ENCODE peak calls at places on chromosome 21, in four cellular contexts. D, W, V and Q are unnamed samples.

GRCh38 chr21:26865857-26866256 is 20.6 kb upstream of the ADAMTS1 start:
- DNase-seq in D (no peak), V (no peak), W (no peak), Q (no peak)

GRCh38 chr21:43191521-43191920 is 22.7 kb downstream of the CRYAA start:
- DNase-seq in W (no peak), V (no peak), D (no peak), Q (no peak)

GRCh38 chr21:34363733-34364132 is at the start of gene KCNE2:
- DNase-seq in V (no peak), D (no peak), W (no peak), Q (no peak)

GRCh38 chr21:40120944-40121575 is 253.8 kb downstream of the PCP4 start:
- DNase-seq in W (no peak), D (peak), V (peak), Q (peak)

GRCh38 chr21:21003701-21004100 is 5.5 kb downstream of the NCAM2 start:
- DNase-seq in W (no peak), D (peak), V (peak), Q (peak)

GRCh38 chr21:18725653-18726052 is 322.1 kb upstream of the TMPRSS15 start:
- DNase-seq in V (no peak), W (no peak), D (no peak), Q (no peak)

GRCh38 chr21:29022141-29022540 is 2.3 kb upstream of the USP16 start:
- DNase-seq in W (no peak), V (peak), D (no peak), Q (no peak)

GRCh38 chr21:34333150-34333739 is 30.6 kb upstream of the KCNE2 start:
- DNase-seq in D (no peak), W (no peak), V (no peak), Q (no peak)

GRCh38 chr21:27526451-27526850 is 559.6 kb upstream of the ADAMTS5 start:
- DNase-seq in D (no peak), V (no peak), W (no peak), Q (no peak)

DNA sequence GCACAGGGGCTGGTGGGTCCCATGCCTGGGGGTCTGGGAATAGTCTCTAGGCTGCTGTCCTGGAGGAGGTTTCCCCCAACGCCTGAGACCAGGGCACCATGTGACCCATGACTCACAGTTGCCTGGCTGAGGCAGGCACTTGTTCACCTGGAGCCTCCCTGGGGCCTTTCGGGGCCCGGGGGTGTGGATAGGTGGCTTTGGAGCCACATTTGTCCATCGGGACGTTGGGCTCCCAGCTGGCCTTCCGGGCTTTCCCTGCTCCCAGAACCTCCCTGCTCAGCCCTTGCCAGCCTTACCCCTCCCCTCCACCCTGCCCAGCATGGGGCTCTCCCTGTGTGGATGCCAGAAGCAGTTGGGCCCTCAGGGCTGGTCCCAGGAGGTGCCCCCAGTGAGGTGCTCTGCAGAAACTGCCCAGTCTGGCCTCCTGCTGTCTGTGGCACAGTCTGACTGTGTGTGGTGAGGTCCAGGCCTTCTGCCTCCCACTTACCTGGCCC is 14.2 kb downstream of the COL6A1 start:
- DNase-seq in W (no peak), V (no peak), D (no peak), Q (no peak)
- TF ChIP-seq BHLHE40 in W (no peak), V (no peak), D (no peak), Q (no peak)

DNA sequence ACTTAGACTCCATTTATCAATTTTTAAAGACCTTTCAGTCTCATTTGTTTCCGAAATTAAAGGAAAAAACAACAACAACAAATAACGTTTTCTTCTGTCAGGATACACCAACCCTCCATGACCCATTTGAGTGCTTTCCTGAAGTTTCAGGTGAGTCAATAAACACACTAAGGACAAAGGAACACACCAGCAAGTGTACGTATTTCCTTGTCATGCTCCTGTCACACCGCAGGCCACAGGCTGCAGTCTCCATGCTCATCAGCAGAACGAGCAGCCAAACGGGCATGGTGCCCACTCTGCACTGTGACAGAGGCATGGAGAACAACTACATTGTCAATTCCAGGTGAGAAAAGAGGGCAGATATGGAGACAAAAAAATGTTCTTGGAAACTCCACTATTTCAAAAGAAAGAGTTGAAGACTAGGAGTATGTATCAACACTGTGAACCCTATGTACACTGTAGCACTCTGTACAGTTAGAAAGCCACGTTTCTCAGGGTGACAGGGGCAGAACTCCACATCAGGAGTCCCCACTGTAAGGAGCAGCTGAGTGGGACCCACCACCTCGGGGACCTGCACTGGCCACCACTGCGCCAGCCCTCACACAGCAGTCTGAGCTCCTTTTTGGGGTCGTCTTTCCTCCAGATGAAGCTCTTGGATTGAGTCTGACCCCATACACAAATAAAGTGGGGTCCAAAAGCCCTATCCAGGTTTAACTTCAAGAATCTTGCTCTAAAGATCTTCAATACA is 2.6 kb downstream of the PTTG1IP start:
- DNase-seq in W (no peak), V (peak), D (no peak), Q (no peak)
- TF ChIP-seq ESRRA in W (no peak), V (no peak), D (no peak), Q (no peak)

GRCh38 chr21:30979054-30979453 is 59.2 kb downstream of the KRTAP19-8 start:
- DNase-seq in W (no peak), V (no peak), D (no peak), Q (no peak)

GRCh38 chr21:30984897-30985296 is 53.4 kb downstream of the KRTAP19-8 start:
- DNase-seq in D (no peak), V (no peak), W (no peak), Q (no peak)

GRCh38 chr21:30986966-30987365 is 51.3 kb downstream of the KRTAP19-8 start:
- DNase-seq in D (no peak), V (no peak), W (no peak), Q (no peak)

GRCh38 chr21:30981403-30981802 is 56.9 kb downstream of the KRTAP19-8 start:
- DNase-seq in V (no peak), W (no peak), D (no peak), Q (no peak)
- TF ChIP-seq CHD2 in V (no peak), W (no peak), D (no peak), Q (no peak)

GRCh38 chr21:41651830-41652229 is 115.0 kb downstream of the RIPK4 start:
- DNase-seq in V (no peak), D (no peak), W (no peak), Q (no peak)

GRCh38 chr21:41647806-41648561 is 118.9 kb downstream of the RIPK4 start:
- DNase-seq in V (no peak), W (no peak), D (no peak), Q (no peak)

GRCh38 chr21:41651396-41651795 is 115.5 kb downstream of the RIPK4 start:
- DNase-seq in W (no peak), D (no peak), V (no peak), Q (no peak)

GRCh38 chr21:41650526-41651145 is 116.2 kb downstream of the RIPK4 start:
- DNase-seq in D (no peak), W (no peak), V (no peak), Q (no peak)

DNA sequence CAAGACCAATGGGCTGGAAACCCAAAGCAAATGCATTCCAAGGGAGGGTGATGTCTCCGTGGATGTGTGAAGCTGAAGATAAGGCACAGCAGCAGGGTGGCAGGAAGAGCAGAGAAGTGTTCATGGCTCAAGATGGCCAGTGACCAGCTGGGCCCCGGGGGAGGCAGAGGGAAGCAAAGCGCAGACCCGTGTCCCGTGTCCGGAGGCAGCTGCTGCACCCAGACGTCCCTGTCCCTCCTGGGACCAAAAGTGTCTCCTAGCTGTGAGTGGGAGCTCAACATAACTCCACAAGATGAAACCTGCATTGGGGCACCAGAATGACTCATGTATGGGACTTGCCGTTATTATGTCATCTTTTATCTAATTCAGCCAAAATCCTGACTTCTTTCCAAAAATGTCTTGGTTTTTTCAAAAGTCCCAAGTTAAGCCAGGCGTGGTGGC is 118.2 kb downstream of the RIPK4 start:
- DNase-seq in V (no peak), W (no peak), D (no peak), Q (no peak)
- TF ChIP-seq BHLHE40 in V (no peak), W (peak), D (no peak), Q (no peak)

GRCh38 chr21:33121715-33122475 is 52.0 kb downstream of the OLIG1 start:
- DNase-seq in W (no peak), D (peak), V (no peak), Q (peak)
- TF ChIP-seq ESRRA in W (no peak), D (no peak), V (no peak), Q (no peak)

DNA sequence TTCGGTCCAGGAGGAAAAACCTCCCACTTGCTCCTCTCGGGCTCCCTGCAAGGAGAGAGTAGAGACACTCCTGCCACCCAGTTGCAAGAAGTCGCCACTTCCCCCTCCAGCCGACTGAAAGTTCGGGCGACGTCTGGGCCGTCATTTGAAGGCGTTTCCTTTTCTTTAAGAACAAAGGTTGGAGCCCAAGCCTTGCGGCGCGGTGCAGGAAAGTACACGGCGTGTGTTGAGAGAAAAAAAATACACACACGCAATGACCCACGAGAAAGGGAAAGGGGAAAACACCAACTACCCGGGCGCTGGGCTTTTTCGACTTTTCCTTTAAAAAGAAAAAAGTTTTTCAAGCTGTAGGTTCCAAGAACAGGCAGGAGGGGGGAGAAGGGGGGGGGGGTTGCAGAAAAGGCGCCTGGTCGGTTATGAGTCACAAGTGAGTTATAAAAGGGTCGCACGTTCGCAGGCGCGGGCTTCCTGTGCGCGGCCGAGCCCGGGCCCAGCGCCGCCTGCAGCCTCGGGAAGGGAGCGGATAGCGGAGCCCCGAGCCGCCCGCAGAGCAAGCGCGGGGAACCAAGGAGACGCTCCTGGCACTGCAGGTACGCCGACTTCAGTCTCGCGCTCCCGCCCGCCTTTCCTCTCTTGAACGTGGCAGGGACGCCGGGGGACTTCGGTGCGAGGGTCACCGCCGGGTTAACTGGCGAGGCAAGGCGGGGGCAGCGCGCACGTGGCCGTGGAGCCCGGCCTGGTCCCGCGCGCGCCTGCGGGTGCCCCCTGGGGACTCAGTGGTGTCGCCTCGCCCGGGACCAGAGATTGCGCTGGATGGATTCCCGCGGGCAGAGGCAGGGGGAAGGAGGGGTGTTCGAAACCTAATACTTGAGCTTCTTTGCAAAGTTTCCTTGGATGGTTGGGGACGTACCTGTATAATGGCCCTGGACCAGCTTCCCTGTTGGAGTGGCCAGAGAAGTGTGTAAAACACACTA is 45.3 kb downstream of the MRPL39 start:
- DNase-seq in W (peak), D (peak), V (no peak), Q (no peak)
- TF ChIP-seq CHD2 in W (no peak), D (no peak), V (no peak), Q (no peak)

GRCh38 chr21:38988211-38989096 is 182.7 kb downstream of the ETS2 start:
- DNase-seq in W (no peak), D (no peak), V (no peak), Q (no peak)

GRCh38 chr21:38989097-38989744 is 183.5 kb downstream of the ETS2 start:
- DNase-seq in D (no peak), V (no peak), W (no peak), Q (no peak)

GRCh38 chr21:38987551-38988210 is 182.0 kb downstream of the ETS2 start:
- DNase-seq in W (no peak), V (no peak), D (no peak), Q (no peak)

GRCh38 chr21:38990424-38990794 is 184.7 kb downstream of the ETS2 start:
- DNase-seq in W (no peak), V (peak), D (no peak), Q (no peak)

GRCh38 chr21:38989745-38990423 is 184.2 kb downstream of the ETS2 start:
- DNase-seq in W (no peak), V (peak), D (no peak), Q (no peak)
- TF ChIP-seq BHLHE40 in W (no peak), V (peak), D (no peak), Q (peak)

GRCh38 chr21:15616864-15617574 is 112.8 kb upstream of the USP25 start:
- DNase-seq in W (no peak), V (no peak), D (no peak), Q (no peak)
- TF ChIP-seq ESRRA in W (no peak), V (no peak), D (no peak), Q (no peak)